ENCODE peak calls at places on chromosomes 4 and X, in seven cellular contexts. P is lung, Y is fibroblast of lung, J is mammary epithelial cell, Z is tibial artery, I is tibial nerve, E is heart left ventricle. T is an unnamed sample. For H3K4me1, the result is how much of the 10 kb centered on the place peaks cover.

GRCh38 chrX:127457161-127457560 is 595.0 kb downstream of the ACTRT1 start:
- DNase-seq in P (no peak), Y (no peak), J (no peak), Z (no peak), I (no peak), E (no peak), T (no peak)

GRCh38 chr4:81609844-81610243 is 138.1 kb upstream of the RASGEF1B start:
- DNase-seq in P (no peak), Y (no peak), J (no peak), Z (no peak), I (no peak), E (no peak), T (no peak)

GRCh38 chr4:138200236-138200590 is 41.9 kb downstream of the SLC7A11 start:
- DNase-seq in P (no peak), Y (no peak), J (no peak), Z (no peak), I (no peak), E (no peak), T (no peak)

GRCh38 chr4:108814327-108814726 is 51.5 kb upstream of the ETNPPL start:
- DNase-seq in P (no peak), Y (no peak), J (no peak), Z (no peak), I (no peak), E (no peak), T (no peak)

GRCh38 chr4:124483043-124483906 is 229.3 kb downstream of the ANKRD50 start:
- DNase-seq in P (no peak), Y (peak), J (no peak), Z (no peak), I (no peak), E (no peak), T (no peak)

GRCh38 chr4:88457307-88458090 is 580 bp downstream of the HERC5 start:
- DNase-seq in P (peak), Y (no peak), J (peak), Z (peak), I (no peak), E (peak), T (no peak)

GRCh38 chr4:165326831-165327210 is 648 bp upstream of the MSMO1 start:
- DNase-seq in P (peak), Y (peak), J (peak), Z (no peak), I (no peak), E (no peak), T (peak)

GRCh38 chr4:125522992-125523391 is 208.2 kb downstream of the FAT4 start:
- DNase-seq in P (no peak), Y (no peak), J (no peak), Z (no peak), I (no peak), E (no peak), T (no peak)

GRCh38 chrX:111095974-111096870 is at the start of gene PAK3:
- DNase-seq in P (no peak), Y (peak), J (peak), Z (peak), I (no peak), E (peak), T (no peak)

GRCh38 chr4:159010563-159011260 is 92.2 kb upstream of the RAPGEF2 start:
- DNase-seq in P (peak), Y (peak), J (peak), Z (peak), I (peak), E (peak), T (no peak)

GRCh38 chr4:128006592-128006991 is 41.4 kb downstream of the ABHD18 start:
- DNase-seq in P (no peak), Y (peak), J (peak), Z (no peak), I (no peak), E (no peak), T (no peak)

GRCh38 chr4:28686618-28687017 is 1826.0 kb downstream of the STIM2 start:
- DNase-seq in P (no peak), Y (peak), J (peak), Z (no peak), I (no peak), E (peak), T (no peak)
- TF ChIP-seq CTCF in P (no peak), Y (peak), J (peak), Z (no peak), I (no peak), E (peak), T (no peak)

GRCh38 chrX:107894038-107894437 is 68.4 kb downstream of the MID2 start:
- DNase-seq in P (no peak), Y (peak), J (peak), Z (no peak), I (no peak), E (no peak), T (no peak)
- H3K27ac ChIP-seq in P (no peak), Y (no peak), J (no peak), Z (no peak), I (no peak), E (no peak), T (no peak)

DNA sequence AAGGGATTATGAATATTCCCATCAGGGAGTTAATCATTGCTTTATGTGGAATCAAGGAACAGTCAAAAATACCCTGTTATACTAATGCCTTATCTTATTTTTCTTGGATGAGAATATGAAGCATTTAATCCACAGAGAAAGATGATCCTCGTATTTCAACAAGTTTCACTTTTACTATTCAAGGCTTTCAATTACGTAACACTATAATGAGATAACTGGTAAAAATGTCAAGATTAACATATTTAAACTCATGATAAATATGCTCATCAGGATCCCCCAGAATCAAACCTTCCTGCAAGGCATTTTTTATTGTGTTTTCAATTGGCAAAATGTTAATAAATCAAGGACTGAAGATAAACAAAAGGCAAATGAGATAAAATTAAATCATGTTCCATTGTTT is 5.1 kb downstream of the ZXDA start:
- DNase-seq in P (no peak), Y (peak), J (no peak), Z (no peak), I (no peak), E (no peak), T (no peak)
- H3K4me1 ChIP-seq in P (under half), Y (under half), J (under half), Z (under half), I (under half), E (under half), T (under half)

DNA sequence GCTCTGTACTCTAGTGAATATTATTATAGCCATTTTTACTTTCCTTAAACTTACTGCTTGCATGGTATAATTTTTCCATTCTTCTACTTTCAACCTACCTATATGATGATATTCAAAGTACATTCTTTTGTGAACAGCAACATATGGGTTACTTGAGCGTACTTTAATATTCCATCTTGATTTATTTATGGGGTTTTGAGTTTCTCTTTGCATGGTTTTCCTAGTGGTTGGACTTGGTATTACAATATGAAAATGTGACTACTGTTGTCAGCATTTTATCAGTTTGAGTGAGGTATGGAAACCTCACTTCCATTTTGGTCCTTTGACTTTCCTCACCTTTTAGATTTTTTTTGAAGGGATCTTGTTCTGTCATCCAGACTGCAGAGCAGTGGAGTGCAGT is 35.9 kb downstream of the ADGRG4 start:
- DNase-seq in P (no peak), Y (no peak), J (no peak), Z (no peak), I (no peak), E (no peak), T (no peak)
- TF ChIP-seq CTCF in P (no peak), Y (peak), J (peak), Z (no peak), I (no peak), E (no peak), T (no peak)

GRCh38 chrX:38986586-38986985 is 185.3 kb downstream of the MID1IP1 start:
- DNase-seq in P (no peak), Y (no peak), J (no peak), Z (no peak), I (no peak), E (no peak), T (no peak)
- H3K27ac ChIP-seq in P (no peak), Y (no peak), J (no peak), Z (no peak), I (no peak), E (no peak), T (no peak)

GRCh38 chr4:102589743-102590142 is 88.6 kb downstream of the NFKB1 start:
- DNase-seq in P (no peak), Y (no peak), J (no peak), Z (no peak), I (no peak), E (no peak), T (no peak)
- H3K4me1 ChIP-seq in P (under half), Y (under half), J (under half), Z (under half), I (under half), E (under half), T (under half)

DNA sequence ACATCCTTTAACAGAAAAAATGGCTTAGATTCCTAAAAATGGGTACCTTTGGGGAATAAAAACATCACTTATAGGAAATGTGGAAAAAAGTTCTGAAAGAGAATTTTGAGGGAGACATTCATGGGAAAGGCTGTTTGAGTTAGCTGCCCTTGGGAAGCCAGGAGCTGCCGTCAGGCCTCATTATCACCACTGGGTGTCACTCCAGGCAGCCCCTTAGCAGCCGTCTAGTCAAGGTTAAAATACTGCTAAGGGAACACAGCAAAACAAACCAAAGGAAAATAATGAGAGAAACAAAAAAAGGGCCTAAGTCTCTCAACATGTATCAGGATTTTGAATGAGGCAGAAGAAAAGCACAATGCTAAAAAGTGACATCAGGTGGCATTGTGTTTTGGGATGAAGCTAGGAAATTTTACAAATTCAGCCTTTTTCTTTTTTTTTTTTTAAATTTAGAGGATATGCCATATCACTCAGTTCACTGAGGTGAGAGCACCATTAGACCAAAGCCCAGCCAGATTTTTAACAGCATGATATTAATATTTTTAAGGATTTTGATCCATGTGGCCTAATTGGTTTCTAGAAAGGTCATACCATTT is 235.3 kb downstream of the GPAT3 start:
- DNase-seq in P (peak), Y (peak), J (peak), Z (no peak), I (no peak), E (peak), T (no peak)
- TF ChIP-seq CTCF in P (no peak), Y (peak), J (peak), Z (peak), I (peak), E (peak), T (no peak)

T was measured in Peyer's patch.